ENCODE peak calls at places on chromosome 12, in five cellular contexts. Y is stomach, H is heart right ventricle, L is A549, M is osteoblast. K is an unnamed sample. For H3K9me3, the result is how much of the 10 kb centered on the place peaks cover.

GRCh38 chr12:583251-583869 is 79.9 kb downstream of the NINJ2 start:
- DNase-seq in Y (no peak), H (peak), L (no peak), M (no peak), K (peak)

GRCh38 chr12:48966177-48966890 is 5.2 kb downstream of the WNT10B start:
- DNase-seq in Y (no peak), H (no peak), L (no peak), M (peak), K (no peak)

GRCh38 chr12:54929998-54930397 is 54.6 kb downstream of the TESPA1 start:
- DNase-seq in Y (no peak), H (no peak), L (no peak), M (no peak), K (no peak)

GRCh38 chr12:22787557-22787956 is 162.6 kb downstream of the ETNK1 start:
- DNase-seq in Y (no peak), H (no peak), L (no peak), M (no peak), K (no peak)

GRCh38 chr12:108309674-108310312 is 29.3 kb downstream of the CMKLR1 start:
- DNase-seq in Y (no peak), H (no peak), L (no peak), M (no peak), K (no peak)

GRCh38 chr12:122610911-122611310 is 83.9 kb downstream of the KNTC1 start:
- DNase-seq in Y (no peak), H (no peak), L (no peak), M (no peak), K (no peak)

GRCh38 chr12:100554608-100555077 is 18.8 kb upstream of the GAS2L3 start:
- DNase-seq in Y (no peak), H (peak), L (peak), M (peak), K (no peak)

GRCh38 chr12:83826112-83826511 is 1086.5 kb downstream of the SLC6A15 start:
- DNase-seq in Y (peak), H (no peak), L (no peak), M (no peak), K (peak)

GRCh38 chr12:105930612-105931011 is 208.1 kb downstream of the NUAK1 start:
- DNase-seq in Y (no peak), H (no peak), L (no peak), M (peak), K (no peak)

GRCh38 chr12:32906407-32907165 is 10.0 kb upstream of the PKP2 start:
- DNase-seq in Y (peak), H (no peak), L (no peak), M (no peak), K (no peak)

GRCh38 chr12:123075092-123075491 is 75.8 kb downstream of the PITPNM2 start:
- DNase-seq in Y (no peak), H (no peak), L (no peak), M (peak), K (no peak)

GRCh38 chr12:3692616-3693365 is 60.1 kb downstream of the CRACR2A start:
- DNase-seq in Y (no peak), H (no peak), L (no peak), M (no peak), K (no peak)

GRCh38 chr12:118514297-118514696 is 137.9 kb downstream of the SUDS3 start:
- DNase-seq in Y (no peak), H (no peak), L (no peak), M (no peak), K (no peak)

GRCh38 chr12:77995436-77996167 is 164.9 kb downstream of the NAV3 start:
- DNase-seq in Y (no peak), H (no peak), L (peak), M (no peak), K (no peak)

GRCh38 chr12:54037360-54038259 is 4.8 kb downstream of the HOXC5 start:
- DNase-seq in Y (no peak), H (no peak), L (no peak), M (no peak), K (no peak)

GRCh38 chr12:81257952-81258551 is 180.2 kb downstream of the ACSS3 start:
- DNase-seq in Y (no peak), H (no peak), L (no peak), M (no peak), K (no peak)

GRCh38 chr12:75977952-75978671 is 53.5 kb downstream of the PHLDA1 start:
- DNase-seq in Y (peak), H (peak), L (peak), M (peak), K (peak)

DNA sequence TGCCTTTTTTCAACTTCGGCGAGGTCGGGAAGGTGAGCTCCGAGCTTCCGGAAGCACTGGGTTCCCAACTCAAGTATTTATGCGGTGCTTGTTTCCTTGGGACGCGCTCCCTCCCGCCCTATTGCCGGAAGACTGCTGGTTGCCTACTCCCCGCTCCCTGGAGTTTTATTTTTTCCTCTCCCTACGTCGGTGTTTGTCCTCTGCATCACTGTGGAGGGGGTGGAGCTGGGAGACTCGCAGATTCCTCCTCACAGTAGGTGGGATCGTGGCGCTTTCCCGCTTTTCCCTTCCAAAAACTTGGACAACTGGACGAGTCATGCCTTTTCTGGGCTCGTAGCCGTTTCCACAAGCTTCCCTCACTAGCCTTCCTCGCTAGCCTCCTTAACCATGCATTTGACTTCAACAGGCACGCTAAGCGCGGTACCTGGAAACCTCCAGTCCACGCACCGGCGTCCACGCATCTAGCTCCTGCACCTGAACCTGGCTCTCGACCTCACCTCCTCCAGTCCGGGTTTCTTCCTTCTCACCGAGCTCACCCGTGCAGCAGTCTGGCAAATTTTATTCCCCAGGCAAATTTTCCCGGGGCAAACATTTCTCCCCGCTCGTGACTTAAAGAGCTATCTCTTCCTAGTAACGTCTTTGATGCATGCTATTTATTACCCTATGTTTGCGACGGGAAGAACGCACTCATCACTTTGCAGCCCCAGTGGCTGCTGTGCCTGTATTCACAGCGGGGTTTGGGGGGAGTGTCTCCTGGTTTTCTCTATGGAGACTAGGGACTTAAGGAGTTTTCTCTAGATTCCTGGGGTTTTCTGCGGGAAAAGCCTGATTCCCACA is at the start of gene AVPR1A:
- DNase-seq in Y (no peak), H (peak), L (peak), M (no peak), K (no peak)
- H3K27ac ChIP-seq in Y (peak), H (peak), L (no peak), M (no peak), K (no peak)

DNA sequence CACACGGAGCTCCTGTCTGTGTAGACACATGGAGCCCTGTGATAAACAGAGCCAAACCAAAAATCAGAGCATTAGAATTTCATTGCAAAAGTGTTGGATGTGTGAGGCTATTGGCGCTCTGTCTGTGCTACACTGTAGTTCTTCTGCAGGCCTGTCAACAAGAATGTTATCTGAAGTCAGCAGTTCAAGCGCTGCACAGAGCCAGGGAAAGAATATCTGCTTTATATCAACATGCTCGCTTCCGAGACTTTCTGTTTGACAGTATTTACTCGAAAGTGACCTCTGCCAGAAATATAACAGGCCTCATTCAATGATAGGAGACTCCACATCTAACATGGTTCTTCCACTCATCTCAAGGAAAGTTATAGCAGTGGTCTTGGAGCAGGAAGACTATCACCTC is 118.3 kb downstream of the CCER1 start:
- DNase-seq in Y (no peak), H (peak), L (no peak), M (no peak), K (peak)
- H3K4me3 ChIP-seq in Y (no peak), H (no peak), L (no peak), M (no peak), K (no peak)

DNA sequence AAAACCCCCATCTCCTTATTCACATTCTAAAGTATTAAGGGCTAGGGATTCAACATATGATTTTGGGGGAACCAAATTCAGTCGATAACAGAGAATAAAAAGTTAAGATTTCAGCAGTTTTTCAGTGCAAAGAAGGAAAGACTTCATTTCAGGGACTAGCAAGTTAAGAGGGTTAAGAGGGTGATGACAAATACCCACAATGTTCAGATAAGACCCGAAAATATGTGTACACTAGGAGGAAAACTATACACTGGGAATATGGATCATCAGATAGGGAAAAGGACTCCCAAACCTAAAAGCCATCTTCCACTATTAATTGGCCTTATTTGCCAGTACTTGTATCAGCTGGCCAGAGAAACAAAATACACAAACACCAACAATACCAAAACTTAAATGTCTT is 824.2 kb downstream of the SLC16A7 start:
- DNase-seq in Y (no peak), H (no peak), L (no peak), M (no peak), K (no peak)
- H3K9me3 ChIP-seq in Y (under half), H (under half), L (under half), M (under half), K (under half)

GRCh38 chr12:64744422-64745258 is 14.6 kb downstream of the GNS start:
- DNase-seq in Y (no peak), H (no peak), L (peak), M (no peak), K (no peak)
- H3K27ac ChIP-seq in Y (peak), H (no peak), L (no peak), M (peak), K (no peak)

GRCh38 chr12:131896811-131897270 is 2.4 kb downstream of the ULK1 start:
- DNase-seq in Y (no peak), H (no peak), L (no peak), M (peak), K (peak)
- H3K4me3 ChIP-seq in Y (peak), H (peak), L (peak), M (peak), K (no peak)

DNA sequence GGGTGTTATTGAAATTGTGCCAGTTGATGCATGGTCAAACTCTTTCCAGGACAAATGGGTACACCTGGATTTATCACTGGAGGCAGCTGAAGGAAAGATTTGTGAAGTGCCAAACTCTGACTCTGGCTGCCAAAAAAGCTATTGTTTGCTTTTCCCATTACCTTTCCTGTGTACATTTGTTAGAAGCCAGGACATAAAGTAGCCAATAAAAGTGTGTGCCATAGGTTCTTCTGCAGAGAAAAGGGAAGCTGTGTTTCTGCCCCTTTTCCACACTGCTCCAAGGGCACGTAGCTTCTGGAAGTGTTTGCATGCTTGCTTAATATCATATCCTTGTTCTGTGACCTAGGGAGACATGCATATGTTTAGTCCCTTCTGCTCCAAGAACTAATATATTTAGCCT is 1114.4 kb downstream of the SLC16A7 start:
- DNase-seq in Y (peak), H (no peak), L (no peak), M (peak), K (no peak)
- H3K9me3 ChIP-seq in Y (under half), H (under half), L (under half), M (under half), K (under half)

DNA sequence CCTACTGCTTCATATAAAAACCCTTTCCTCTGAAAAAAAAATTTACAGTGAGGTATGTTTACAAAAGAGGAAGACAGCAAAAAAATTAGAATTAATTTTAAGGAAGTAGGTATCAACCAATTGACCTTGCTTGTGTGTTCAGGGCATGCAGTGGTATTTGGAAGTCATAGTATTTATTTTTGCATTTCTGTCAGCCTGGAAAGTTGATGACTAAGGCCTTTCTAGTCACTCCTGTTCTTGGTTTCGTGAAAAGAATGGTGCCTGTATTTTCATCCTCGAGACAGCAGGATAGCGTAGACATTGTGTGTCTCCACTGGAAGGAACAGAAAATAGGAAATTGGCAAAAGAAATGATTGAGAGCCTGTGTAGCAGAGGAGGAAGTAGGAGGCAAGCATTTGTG is 24.5 kb downstream of the SLC16A7 start:
- DNase-seq in Y (no peak), H (no peak), L (no peak), M (no peak), K (no peak)
- H3K27ac ChIP-seq in Y (no peak), H (peak), L (no peak), M (no peak), K (peak)

DNA sequence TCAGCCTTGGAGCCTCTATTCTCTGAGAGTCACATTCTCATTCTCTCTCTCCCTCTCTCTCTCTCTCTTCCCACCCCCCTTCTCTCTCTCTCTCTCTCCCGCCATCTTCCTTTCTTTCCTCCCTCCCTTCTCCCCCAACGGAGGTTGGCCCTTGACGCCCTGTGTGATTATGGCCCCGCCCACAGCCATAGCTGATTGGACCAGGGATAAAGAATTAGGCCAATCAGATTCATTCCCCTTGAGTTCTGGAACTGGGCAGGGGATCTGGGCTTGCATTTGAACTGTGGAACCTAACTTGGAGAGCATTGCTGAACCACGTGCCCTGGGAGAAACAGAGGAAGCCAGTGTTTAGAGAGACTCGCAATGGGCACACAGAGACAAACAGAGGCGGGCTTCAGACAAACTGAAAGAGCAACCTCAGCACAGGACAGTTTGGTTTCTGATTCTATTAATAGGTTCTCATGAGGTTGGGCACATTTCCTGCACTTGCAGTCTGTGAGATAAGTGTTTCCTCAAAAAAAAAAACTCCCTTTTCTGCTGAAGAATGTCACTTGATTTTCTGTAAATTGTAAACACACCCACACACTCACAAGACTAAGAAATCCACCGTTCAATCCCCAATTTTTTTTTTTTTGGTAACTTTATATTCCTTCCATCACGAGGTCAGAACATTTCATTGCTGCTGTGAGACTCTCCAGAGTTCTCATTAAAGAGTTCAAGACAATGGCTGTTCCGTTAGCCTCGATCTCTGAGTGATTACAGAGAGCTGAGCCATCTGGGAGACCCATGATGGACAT is 3.6 kb upstream of the P2RX7 start:
- DNase-seq in Y (peak), H (peak), L (peak), M (peak), K (peak)
- H3K4me3 ChIP-seq in Y (peak), H (peak), L (no peak), M (peak), K (peak)

K was measured in right cardiac atrium.